ENCODE peak calls at places on chromosomes 2 and 18, in six cellular contexts. H is heart left ventricle, L is A549, S is upper lobe of left lung, R is K562, F is ovary. G is an unnamed sample. For H3K4me1, the result is how much of the 10 kb centered on the place peaks cover.

GRCh38 chr18:10078053-10078452 is 164.2 kb downstream of the VAPA start:
- DNase-seq in H (no peak), L (no peak), S (no peak), R (no peak), F (no peak), G (no peak)

GRCh38 chr18:26574958-26575864 is 26.9 kb upstream of the KCTD1 start:
- DNase-seq in H (peak), L (peak), S (peak), R (peak), F (peak), G (peak)

GRCh38 chr2:47905454-47906260 is 641 bp downstream of the FBXO11 start:
- DNase-seq in H (peak), L (peak), S (peak), R (peak), F (peak), G (peak)

GRCh38 chr2:223884399-223884798 is 47.0 kb upstream of the AP1S3 start:
- DNase-seq in H (no peak), L (no peak), S (no peak), R (no peak), F (no peak), G (no peak)

GRCh38 chr2:66577331-66578041 is 142.6 kb downstream of the MEIS1 start:
- DNase-seq in H (peak), L (no peak), S (no peak), R (no peak), F (peak), G (peak)

GRCh38 chr2:51490576-51491234 is 458.8 kb upstream of the NRXN1 start:
- DNase-seq in H (no peak), L (no peak), S (no peak), R (no peak), F (no peak), G (no peak)

GRCh38 chr2:34317797-34318196 is 718.7 kb upstream of the FAM98A start:
- DNase-seq in H (no peak), L (no peak), S (peak), R (no peak), F (no peak), G (no peak)

GRCh38 chr2:188199716-188200128 is 92.0 kb upstream of the GULP1 start:
- DNase-seq in H (no peak), L (peak), S (no peak), R (no peak), F (no peak), G (no peak)

GRCh38 chr2:19542796-19543195 is 184.4 kb upstream of the OSR1 start:
- DNase-seq in H (no peak), L (no peak), S (no peak), R (no peak), F (no peak), G (no peak)

GRCh38 chr2:43136862-43137261 is 89.5 kb downstream of the ZFP36L2 start:
- DNase-seq in H (no peak), L (no peak), S (peak), R (no peak), F (peak), G (no peak)

GRCh38 chr18:43863180-43863579 is 585.9 kb upstream of the SYT4 start:
- DNase-seq in H (no peak), L (no peak), S (no peak), R (no peak), F (no peak), G (no peak)

GRCh38 chr2:101852824-101853223 is 138.9 kb upstream of the IL1R2 start:
- DNase-seq in H (no peak), L (no peak), S (no peak), R (no peak), F (no peak), G (no peak)

GRCh38 chr2:63882395-63883130 is 40.9 kb downstream of the UGP2 start:
- DNase-seq in H (no peak), L (no peak), S (no peak), R (no peak), F (no peak), G (no peak)

GRCh38 chr18:76621782-76622495 is 126.9 kb upstream of the ZNF516 start:
- DNase-seq in H (no peak), L (no peak), S (no peak), R (no peak), F (no peak), G (no peak)

GRCh38 chr18:48959921-48960920 is 9.5 kb upstream of the SMAD7 start:
- DNase-seq in H (no peak), L (no peak), S (no peak), R (no peak), F (no peak), G (no peak)

GRCh38 chr2:237885931-237886701 is 26.7 kb downstream of the RAMP1 start:
- DNase-seq in H (peak), L (no peak), S (no peak), R (no peak), F (peak), G (peak)

GRCh38 chr2:229408356-229408755 is 137.3 kb upstream of the PID1 start:
- DNase-seq in H (no peak), L (peak), S (peak), R (no peak), F (no peak), G (peak)

GRCh38 chr18:79737426-79737825 is 57.8 kb downstream of the CTDP1 start:
- DNase-seq in H (no peak), L (no peak), S (no peak), R (no peak), F (no peak), G (no peak)

GRCh38 chr18:59549797-59550516 is 147.3 kb downstream of the CCBE1 start:
- DNase-seq in H (no peak), L (no peak), S (no peak), R (no peak), F (no peak), G (no peak)

GRCh38 chr18:55522011-55522410 is 66.0 kb downstream of the TCF4 start:
- DNase-seq in H (no peak), L (peak), S (no peak), R (peak), F (no peak), G (peak)

DNA sequence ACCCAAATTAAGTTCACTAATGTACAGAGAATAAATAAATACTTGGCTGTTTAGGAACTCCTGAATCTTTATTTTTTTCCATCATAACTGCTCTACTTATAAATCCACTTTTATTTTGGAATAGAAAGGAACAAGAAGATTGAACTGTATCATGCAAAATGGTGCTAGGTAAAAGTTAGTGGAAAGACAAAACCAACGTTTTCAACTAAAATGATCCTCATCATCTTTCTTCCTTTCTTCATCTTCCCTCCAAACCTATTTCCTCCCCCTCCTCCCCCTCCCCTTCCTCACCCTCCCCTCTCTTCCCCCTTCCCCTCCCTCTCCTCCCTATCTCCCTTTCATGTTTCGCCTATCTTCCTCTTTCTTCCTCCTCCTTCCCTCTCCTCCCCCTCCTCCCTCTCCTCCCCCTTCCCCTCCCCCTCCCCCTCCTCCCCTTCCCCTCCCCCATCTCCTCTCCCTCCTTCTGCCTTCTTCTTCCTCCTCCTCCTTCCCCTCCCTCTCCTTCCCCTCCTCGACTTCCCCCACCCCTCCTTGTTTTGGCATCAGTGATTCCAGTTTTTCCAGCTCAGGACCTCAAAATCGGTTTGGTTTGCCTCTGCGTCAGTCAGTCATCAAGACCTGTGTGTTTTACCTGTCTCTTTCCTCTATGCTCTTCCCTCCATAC is 5.1 kb downstream of the KLHL23 start:
- DNase-seq in H (no peak), L (no peak), S (no peak), R (no peak), F (no peak), G (no peak)
- H3K4me1 ChIP-seq in H (under half), L (under half), S (under half), R (under half), F (under half), G (under half)

GRCh38 chr18:50678651-50679415 is 118.9 kb downstream of the MAPK4 start:
- DNase-seq in H (no peak), L (no peak), S (no peak), R (no peak), F (no peak), G (no peak)
- TF ChIP-seq POLR2A in H (no peak), L (no peak), S (no peak), R (no peak), F (no peak), G (no peak)

GRCh38 chr2:98556634-98557033 is 51.7 kb downstream of the COA5 start:
- DNase-seq in H (no peak), L (no peak), S (no peak), R (no peak), F (no peak), G (no peak)

GRCh38 chr2:98560256-98560771 is 48.0 kb downstream of the COA5 start:
- DNase-seq in H (no peak), L (peak), S (no peak), R (peak), F (peak), G (no peak)

GRCh38 chr2:98559581-98559980 is 48.7 kb downstream of the COA5 start:
- DNase-seq in H (no peak), L (no peak), S (no peak), R (no peak), F (no peak), G (no peak)

GRCh38 chr2:98561018-98561417 is 47.3 kb downstream of the COA5 start:
- DNase-seq in H (no peak), L (no peak), S (no peak), R (peak), F (no peak), G (no peak)

GRCh38 chr2:98558852-98559530 is 49.3 kb downstream of the COA5 start:
- DNase-seq in H (no peak), L (no peak), S (no peak), R (no peak), F (no peak), G (no peak)
- H3K4me1 ChIP-seq in H (half or more), L (under half), S (under half), R (under half), F (under half), G (under half)

DNA sequence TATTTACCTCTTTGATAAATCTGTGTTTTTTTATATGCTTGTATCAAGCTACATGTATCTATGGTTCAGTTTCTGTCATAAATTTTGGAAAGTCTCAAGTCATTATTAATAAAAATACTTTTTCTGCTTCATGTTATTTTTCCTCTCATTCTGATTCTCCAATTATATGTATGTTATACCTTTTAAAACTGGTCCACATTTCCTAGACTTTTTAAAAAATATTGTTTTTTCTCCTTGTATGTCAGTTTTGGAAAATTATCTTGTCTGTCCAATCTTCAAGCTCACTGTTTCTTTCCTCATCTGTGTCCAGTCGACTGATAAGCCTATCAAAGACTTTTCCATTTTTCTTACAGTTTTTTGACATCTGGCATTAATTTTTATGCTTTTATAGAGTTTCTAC is 253.4 kb downstream of the ASXL3 start:
- DNase-seq in H (no peak), L (no peak), S (no peak), R (no peak), F (no peak), G (no peak)
- TF ChIP-seq POLR2A in H (no peak), L (no peak), S (no peak), R (no peak), F (no peak), G (no peak)

G was measured in uterus.